ENCODE peak calls at places on chromosome 15, in six cellular contexts. G, D, Y, H, K and A are unnamed samples.

GRCh38 chr15:65579762-65580161 is 31.2 kb downstream of the INTS14 start:
- DNase-seq in G (no peak), D (no peak), Y (no peak), H (no peak), K (no peak), A (no peak)

GRCh38 chr15:87827126-87827525 is 429.4 kb downstream of the NTRK3 start:
- DNase-seq in G (no peak), D (no peak), Y (no peak), H (no peak), K (no peak), A (no peak)

GRCh38 chr15:90872481-90873184 is 4.2 kb downstream of the FURIN start:
- DNase-seq in G (no peak), D (peak), Y (no peak), H (no peak), K (peak), A (no peak)

GRCh38 chr15:47603026-47603425 is 114.3 kb upstream of the SEMA6D start:
- DNase-seq in G (no peak), D (no peak), Y (no peak), H (no peak), K (no peak), A (no peak)

GRCh38 chr15:62749445-62749844 is 293.1 kb upstream of the TPM1 start:
- DNase-seq in G (no peak), D (no peak), Y (no peak), H (no peak), K (no peak), A (peak)

GRCh38 chr15:64589435-64590084 is 129.2 kb downstream of the ZNF609 start:
- DNase-seq in G (no peak), D (no peak), Y (no peak), H (no peak), K (no peak), A (no peak)

GRCh38 chr15:85048430-85048829 is 66.8 kb downstream of the PDE8A start:
- DNase-seq in G (no peak), D (no peak), Y (no peak), H (no peak), K (no peak), A (no peak)

GRCh38 chr15:42499888-42500609 is 4.6 kb downstream of the SNAP23 start:
- DNase-seq in G (no peak), D (peak), Y (no peak), H (no peak), K (no peak), A (no peak)

GRCh38 chr15:76012021-76012551 is at the start of gene NRG4:
- DNase-seq in G (peak), D (peak), Y (no peak), H (no peak), K (no peak), A (no peak)

GRCh38 chr15:19899021-19899824 is 642.4 kb downstream of the GOLGA6L6 start:
- DNase-seq in G (no peak), D (no peak), Y (no peak), H (no peak), K (no peak), A (no peak)

GRCh38 chr15:72846027-72846426 is 62.5 kb upstream of the ADPGK start:
- DNase-seq in G (no peak), D (no peak), Y (no peak), H (no peak), K (no peak), A (no peak)

GRCh38 chr15:26891448-26891881 is 24.6 kb downstream of the GABRA5 start:
- DNase-seq in G (no peak), D (peak), Y (no peak), H (peak), K (peak), A (peak)

GRCh38 chr15:57036352-57036751 is 117.9 kb downstream of the TCF12 start:
- DNase-seq in G (no peak), D (no peak), Y (no peak), H (no peak), K (no peak), A (no peak)

GRCh38 chr15:90638963-90639362 is 78.2 kb upstream of the BLM start:
- DNase-seq in G (no peak), D (no peak), Y (no peak), H (no peak), K (no peak), A (no peak)

GRCh38 chr15:44394062-44394461 is 33.4 kb upstream of the CTDSPL2 start:
- DNase-seq in G (no peak), D (no peak), Y (no peak), H (no peak), K (peak), A (no peak)

GRCh38 chr15:63347074-63347859 is 34.4 kb downstream of the CA12 start:
- DNase-seq in G (no peak), D (no peak), Y (no peak), H (no peak), K (no peak), A (no peak)

GRCh38 chr15:62067448-62068044 is 769 bp downstream of the C2CD4A start:
- DNase-seq in G (no peak), D (no peak), Y (no peak), H (peak), K (no peak), A (no peak)

GRCh38 chr15:37789881-37790280 is 144.6 kb upstream of the TMCO5A start:
- DNase-seq in G (no peak), D (no peak), Y (no peak), H (no peak), K (no peak), A (no peak)

GRCh38 chr15:63073497-63074172 is 31.1 kb downstream of the TPM1 start:
- DNase-seq in G (no peak), D (peak), Y (no peak), H (no peak), K (no peak), A (no peak)

GRCh38 chr15:29233566-29233965 is 36.1 kb downstream of the NSMCE3 start:
- DNase-seq in G (no peak), D (no peak), Y (no peak), H (no peak), K (no peak), A (no peak)

GRCh38 chr15:41056810-41057209 is 59.3 kb downstream of the INO80 start:
- DNase-seq in G (no peak), D (no peak), Y (no peak), H (no peak), K (no peak), A (no peak)

GRCh38 chr15:74281147-74282133 is 45.3 kb downstream of the CCDC33 start:
- DNase-seq in G (no peak), D (no peak), Y (no peak), H (no peak), K (no peak), A (no peak)

GRCh38 chr15:89335289-89336041 is 841 bp upstream of the POLG start:
- DNase-seq in G (no peak), D (no peak), Y (no peak), H (peak), K (peak), A (no peak)

GRCh38 chr15:92810418-92811138 is 89.5 kb upstream of the CHD2 start:
- DNase-seq in G (no peak), D (peak), Y (no peak), H (no peak), K (no peak), A (no peak)

GRCh38 chr15:80974914-80975313 is 14.7 kb downstream of the MESD start:
- DNase-seq in G (no peak), D (no peak), Y (no peak), H (no peak), K (no peak), A (no peak)

GRCh38 chr15:33279613-33280205 is 31.1 kb upstream of the RYR3 start:
- DNase-seq in G (no peak), D (no peak), Y (no peak), H (no peak), K (no peak), A (no peak)

GRCh38 chr15:67107014-67107812 is 41.8 kb downstream of the SMAD3 start:
- DNase-seq in G (peak), D (peak), Y (no peak), H (no peak), K (peak), A (no peak)

GRCh38 chr15:85639752-85640381 is 154.9 kb downstream of the KLHL25 start:
- DNase-seq in G (no peak), D (no peak), Y (no peak), H (no peak), K (no peak), A (no peak)

GRCh38 chr15:57146394-57147140 is 228.1 kb downstream of the TCF12 start:
- DNase-seq in G (peak), D (peak), Y (no peak), H (no peak), K (peak), A (peak)

GRCh38 chr15:55909036-55909811 is 84.2 kb downstream of the NEDD4 start:
- DNase-seq in G (no peak), D (no peak), Y (no peak), H (no peak), K (no peak), A (no peak)

GRCh38 chr15:46265664-46266063 is 630.8 kb downstream of the SQOR start:
- DNase-seq in G (no peak), D (no peak), Y (no peak), H (no peak), K (no peak), A (no peak)

GRCh38 chr15:41940441-41940857 is 31.9 kb downstream of the EHD4 start:
- DNase-seq in G (peak), D (no peak), Y (no peak), H (no peak), K (peak), A (no peak)

GRCh38 chr15:71386005-71386404 is 270.7 kb downstream of the THSD4 start:
- DNase-seq in G (no peak), D (no peak), Y (no peak), H (no peak), K (no peak), A (no peak)

GRCh38 chr15:78243491-78243941 is 9.2 kb upstream of the ACSBG1 start:
- DNase-seq in G (no peak), D (peak), Y (no peak), H (peak), K (no peak), A (peak)

GRCh38 chr15:40906947-40907802 is 12.9 kb downstream of the VPS18 start:
- DNase-seq in G (no peak), D (peak), Y (no peak), H (no peak), K (no peak), A (no peak)

DNA sequence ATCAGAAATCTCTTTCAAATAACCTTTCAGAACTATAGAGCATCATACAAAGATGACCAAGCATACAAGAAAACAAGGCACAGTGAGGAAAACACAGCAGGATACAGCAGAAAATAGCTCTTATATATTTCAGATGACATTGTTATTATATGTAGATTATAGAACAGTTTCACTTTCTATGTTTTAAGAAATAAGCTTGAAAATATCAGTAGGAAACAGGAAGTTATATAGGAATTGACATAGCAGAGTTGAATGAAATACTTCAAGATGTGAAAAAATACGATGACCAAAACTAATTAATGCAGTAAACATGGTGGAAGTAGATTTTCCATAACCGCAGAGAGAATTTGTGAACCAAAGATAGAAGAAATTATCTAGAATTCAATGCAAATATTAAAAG is 75.2 kb downstream of the LYSMD4 start:
- DNase-seq in G (no peak), D (no peak), Y (no peak), H (no peak), K (no peak), A (no peak)
- TF ChIP-seq ZNF274 in G (no peak), D (no peak), Y (no peak), H (no peak), K (no peak), A (no peak)

DNA sequence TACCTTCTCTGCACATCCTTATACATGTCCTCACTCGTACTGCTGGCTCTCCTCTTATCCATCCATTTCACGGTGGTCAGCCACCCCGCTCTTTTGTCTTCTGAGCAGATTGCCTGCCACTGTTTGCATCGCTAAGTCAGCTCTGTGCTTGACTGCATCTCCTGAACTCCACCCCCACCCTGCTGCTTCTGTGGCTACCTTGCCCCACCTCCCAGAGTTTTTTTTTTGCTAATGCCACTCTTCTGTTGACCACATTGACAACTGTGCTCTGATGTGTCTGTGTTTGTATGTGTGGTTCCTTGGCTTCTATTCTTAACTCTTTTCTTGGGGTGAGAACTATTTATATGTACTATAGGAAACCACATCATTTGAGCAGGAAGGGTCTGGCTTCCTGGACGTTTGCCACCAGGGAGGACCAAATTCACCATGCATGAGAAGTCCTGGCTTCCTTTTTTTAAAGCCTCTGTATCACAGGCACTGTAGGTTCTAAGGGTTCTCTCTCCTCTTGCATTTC is 12.8 kb upstream of the MTMR10 start:
- DNase-seq in G (no peak), D (no peak), Y (peak), H (no peak), K (no peak), A (peak)
- TF ChIP-seq ZNF274 in G (no peak), D (no peak), Y (no peak), H (no peak), K (no peak), A (no peak)

DNA sequence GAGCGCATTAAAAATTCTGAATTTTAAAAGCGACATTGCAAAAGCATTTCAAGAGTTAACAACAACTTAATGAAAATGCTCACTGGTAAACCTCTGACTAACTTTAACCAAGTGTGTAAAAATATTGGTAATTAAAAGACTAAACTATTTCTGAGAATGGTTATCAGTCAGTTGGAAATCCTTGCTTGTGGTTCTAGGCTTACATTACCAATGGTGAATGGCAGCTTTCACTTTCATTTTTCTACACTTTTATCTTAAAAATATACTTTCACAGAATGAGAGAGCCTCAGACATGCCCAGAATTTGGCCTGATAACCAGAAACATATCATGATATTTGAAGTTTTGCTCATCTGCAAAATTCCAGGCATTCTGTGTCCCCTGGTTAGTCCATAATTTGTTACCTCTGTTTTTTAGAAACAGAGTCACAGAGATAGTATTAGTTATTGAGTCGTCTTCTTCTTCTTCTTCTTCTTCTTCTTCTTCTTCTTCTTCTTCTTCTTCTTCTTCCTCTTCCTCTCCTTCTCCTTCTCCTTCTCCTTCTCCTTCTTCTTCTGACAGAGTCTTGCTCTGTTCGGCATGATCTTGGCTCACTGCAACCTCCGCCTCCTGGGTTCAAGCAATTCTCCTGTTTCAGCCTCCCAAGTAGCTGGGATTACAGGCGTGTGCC is 5.5 kb upstream of the RNF111 start:
- DNase-seq in G (no peak), D (no peak), Y (no peak), H (no peak), K (no peak), A (no peak)
- TF ChIP-seq ZNF274 in G (no peak), D (no peak), Y (no peak), H (no peak), K (no peak), A (no peak)

GRCh38 chr15:60486742-60487141 is 7.8 kb upstream of the ICE2 start:
- DNase-seq in G (no peak), D (no peak), Y (no peak), H (no peak), K (no peak), A (no peak)
- TF ChIP-seq ZNF274 in G (no peak), D (no peak), Y (no peak), H (no peak), K (no peak), A (no peak)

GRCh38 chr15:69469467-69470191 is 17.0 kb downstream of the RPLP1 start:
- DNase-seq in G (no peak), D (peak), Y (no peak), H (no peak), K (no peak), A (no peak)

GRCh38 chr15:69465253-69465652 is 12.6 kb downstream of the RPLP1 start:
- DNase-seq in G (no peak), D (no peak), Y (no peak), H (no peak), K (no peak), A (no peak)

GRCh38 chr15:69467636-69468035 is 15.0 kb downstream of the RPLP1 start:
- DNase-seq in G (no peak), D (no peak), Y (no peak), H (peak), K (no peak), A (no peak)

GRCh38 chr15:69466733-69467132 is 14.1 kb downstream of the RPLP1 start:
- DNase-seq in G (no peak), D (no peak), Y (no peak), H (no peak), K (no peak), A (no peak)

GRCh38 chr15:69468241-69469121 is 15.9 kb downstream of the RPLP1 start:
- DNase-seq in G (no peak), D (peak), Y (no peak), H (peak), K (no peak), A (no peak)
- TF ChIP-seq ZNF274 in G (no peak), D (no peak), Y (no peak), H (no peak), K (no peak), A (no peak)

GRCh38 chr15:38817427-38818155 is 253.0 kb upstream of the RASGRP1 start:
- DNase-seq in G (peak), D (peak), Y (peak), H (peak), K (peak), A (peak)
- TF ChIP-seq ZNF274 in G (no peak), D (no peak), Y (no peak), H (no peak), K (no peak), A (no peak)

DNA sequence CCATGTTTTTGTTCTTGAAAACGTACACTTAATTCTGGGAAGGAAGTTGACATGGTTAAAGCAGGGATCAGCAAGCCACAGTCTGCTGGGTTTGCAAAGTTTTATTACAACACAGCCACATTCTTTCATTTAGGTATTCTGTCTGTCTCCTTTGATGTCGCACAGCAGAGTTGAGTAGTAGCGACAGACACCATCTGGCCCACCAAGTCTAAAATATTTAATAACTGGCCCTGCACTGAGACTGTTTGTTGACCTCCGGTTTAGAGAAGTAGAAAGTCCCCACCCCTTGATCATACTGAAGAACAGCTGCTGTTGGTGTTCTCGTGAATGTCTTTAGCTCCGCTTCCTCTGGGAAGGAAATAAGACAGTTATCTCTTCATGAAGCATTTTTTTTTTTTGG is 66.2 kb downstream of the MCTP2 start:
- DNase-seq in G (no peak), D (no peak), Y (no peak), H (no peak), K (no peak), A (no peak)
- TF ChIP-seq ZNF274 in G (no peak), D (no peak), Y (no peak), H (no peak), K (no peak), A (no peak)